ENCODE peak calls at places on chromosomes 6 and 20, in five cellular contexts. M is A549, E is HepG2, L is GM12878, K is K562. D is an unnamed sample.

GRCh38 chr6:41689171-41690008 is 46.0 kb downstream of the TFEB start:
- DNase-seq in M (no peak), E (no peak), L (no peak), K (no peak), D (no peak)

GRCh38 chr20:8127553-8128255 is 4.4 kb upstream of the PLCB1 start:
- DNase-seq in M (no peak), E (no peak), L (peak), K (no peak), D (no peak)

GRCh38 chr6:129031051-129031599 is 148.2 kb downstream of the LAMA2 start:
- DNase-seq in M (no peak), E (no peak), L (no peak), K (no peak), D (no peak)

GRCh38 chr6:90406142-90406794 is 109.6 kb upstream of the BACH2 start:
- DNase-seq in M (peak), E (peak), L (no peak), K (peak), D (no peak)

GRCh38 chr6:85669735-85670194 is 27.1 kb upstream of the SYNCRIP start:
- DNase-seq in M (no peak), E (no peak), L (peak), K (no peak), D (no peak)

GRCh38 chr6:149242883-149243282 is 74.6 kb upstream of the TAB2 start:
- DNase-seq in M (no peak), E (no peak), L (no peak), K (no peak), D (no peak)

GRCh38 chr6:101417899-101418298 is 24.4 kb downstream of the GRIK2 start:
- DNase-seq in M (no peak), E (no peak), L (no peak), K (no peak), D (no peak)

GRCh38 chr6:27839303-27840081 is 72.7 kb downstream of the OR2B2 start:
- DNase-seq in M (peak), E (peak), L (no peak), K (no peak), D (peak)

GRCh38 chr6:159595173-159595572 is 97.9 kb downstream of the SOD2 start:
- DNase-seq in M (peak), E (no peak), L (no peak), K (no peak), D (no peak)

GRCh38 chr6:40569162-40569920 is 17.8 kb downstream of the LRFN2 start:
- DNase-seq in M (no peak), E (no peak), L (no peak), K (no peak), D (no peak)

GRCh38 chr6:129251669-129252376 is 368.9 kb downstream of the LAMA2 start:
- DNase-seq in M (peak), E (peak), L (peak), K (peak), D (peak)

GRCh38 chr6:4055420-4056041 is 23.4 kb downstream of the FAM217A start:
- DNase-seq in M (peak), E (peak), L (no peak), K (peak), D (peak)

GRCh38 chr20:16647875-16648597 is 74.8 kb upstream of the KIF16B start:
- DNase-seq in M (no peak), E (no peak), L (no peak), K (no peak), D (peak)

GRCh38 chr20:17725094-17725835 is 25.5 kb downstream of the BANF2 start:
- DNase-seq in M (no peak), E (peak), L (no peak), K (no peak), D (no peak)

GRCh38 chr6:11534561-11534960 is 3.0 kb upstream of the TMEM170B start:
- DNase-seq in M (no peak), E (peak), L (no peak), K (no peak), D (no peak)

GRCh38 chr6:29628419-29629281 is 4.3 kb downstream of the GABBR1 start:
- DNase-seq in M (peak), E (peak), L (no peak), K (peak), D (peak)

GRCh38 chr20:10622657-10623418 is 51.0 kb downstream of the JAG1 start:
- DNase-seq in M (no peak), E (no peak), L (no peak), K (no peak), D (no peak)

GRCh38 chr6:90072961-90073464 is 178.7 kb downstream of the GJA10 start:
- DNase-seq in M (no peak), E (no peak), L (no peak), K (no peak), D (no peak)

GRCh38 chr6:20632696-20633095 is 98.4 kb downstream of the CDKAL1 start:
- DNase-seq in M (no peak), E (no peak), L (no peak), K (no peak), D (no peak)

GRCh38 chr6:130296854-130297253 is 69.0 kb upstream of the TMEM200A start:
- DNase-seq in M (no peak), E (peak), L (no peak), K (no peak), D (no peak)

GRCh38 chr6:28807682-28808280 is 116.0 kb downstream of the TRIM27 start:
- DNase-seq in M (no peak), E (peak), L (no peak), K (peak), D (peak)

GRCh38 chr6:30841644-30842504 is 42.4 kb upstream of the DDR1 start:
- DNase-seq in M (no peak), E (no peak), L (no peak), K (no peak), D (no peak)

GRCh38 chr6:30964075-30964474 is 19.4 kb upstream of the MUC21 start:
- DNase-seq in M (no peak), E (no peak), L (no peak), K (no peak), D (no peak)

GRCh38 chr6:109762769-109763450 is 71.8 kb downstream of the FIG4 start:
- DNase-seq in M (no peak), E (no peak), L (no peak), K (no peak), D (no peak)

GRCh38 chr6:90387826-90388225 is 91.2 kb upstream of the BACH2 start:
- DNase-seq in M (no peak), E (no peak), L (no peak), K (no peak), D (no peak)

GRCh38 chr6:132907231-132907630 is 92.9 kb downstream of the RPS12 start:
- DNase-seq in M (no peak), E (no peak), L (no peak), K (no peak), D (no peak)

GRCh38 chr6:135624402-135625297 is 127.1 kb upstream of the AHI1 start:
- DNase-seq in M (no peak), E (no peak), L (no peak), K (no peak), D (no peak)

GRCh38 chr6:29965873-29966601 is 23.7 kb downstream of the HLA-A start:
- DNase-seq in M (peak), E (peak), L (peak), K (peak), D (peak)

GRCh38 chr20:46959081-46959692 is 64.5 kb downstream of the EYA2 start:
- DNase-seq in M (peak), E (peak), L (no peak), K (no peak), D (no peak)

GRCh38 chr6:27260836-27261375 is 13.4 kb downstream of the PRSS16 start:
- DNase-seq in M (no peak), E (no peak), L (no peak), K (no peak), D (no peak)

GRCh38 chr6:106158816-106159215 is 72.7 kb downstream of the PRDM1 start:
- DNase-seq in M (no peak), E (no peak), L (no peak), K (no peak), D (no peak)

GRCh38 chr20:52016022-52016421 is 175.6 kb downstream of the ZFP64 start:
- DNase-seq in M (no peak), E (no peak), L (no peak), K (no peak), D (no peak)

GRCh38 chr20:1324598-1325172 is 4.3 kb downstream of the SDCBP2 start:
- DNase-seq in M (peak), E (no peak), L (no peak), K (no peak), D (no peak)

GRCh38 chr20:58642465-58642864 is 8.6 kb upstream of the STX16 start:
- DNase-seq in M (no peak), E (no peak), L (no peak), K (no peak), D (no peak)

GRCh38 chr6:19303381-19303780 is 533.8 kb upstream of the ID4 start:
- DNase-seq in M (no peak), E (no peak), L (no peak), K (no peak), D (no peak)

GRCh38 chr6:150600003-150600301 is 267 bp downstream of the PLEKHG1 start:
- DNase-seq in M (no peak), E (no peak), L (no peak), K (no peak), D (no peak)

GRCh38 chr6:150598401-150598800 is 1.3 kb upstream of the PLEKHG1 start:
- DNase-seq in M (no peak), E (no peak), L (no peak), K (no peak), D (no peak)

GRCh38 chr6:150600302-150601017 is 775 bp downstream of the PLEKHG1 start:
- DNase-seq in M (peak), E (peak), L (no peak), K (peak), D (peak)

GRCh38 chr6:150598858-150599198 is 857 bp upstream of the PLEKHG1 start:
- DNase-seq in M (no peak), E (no peak), L (no peak), K (no peak), D (no peak)

DNA sequence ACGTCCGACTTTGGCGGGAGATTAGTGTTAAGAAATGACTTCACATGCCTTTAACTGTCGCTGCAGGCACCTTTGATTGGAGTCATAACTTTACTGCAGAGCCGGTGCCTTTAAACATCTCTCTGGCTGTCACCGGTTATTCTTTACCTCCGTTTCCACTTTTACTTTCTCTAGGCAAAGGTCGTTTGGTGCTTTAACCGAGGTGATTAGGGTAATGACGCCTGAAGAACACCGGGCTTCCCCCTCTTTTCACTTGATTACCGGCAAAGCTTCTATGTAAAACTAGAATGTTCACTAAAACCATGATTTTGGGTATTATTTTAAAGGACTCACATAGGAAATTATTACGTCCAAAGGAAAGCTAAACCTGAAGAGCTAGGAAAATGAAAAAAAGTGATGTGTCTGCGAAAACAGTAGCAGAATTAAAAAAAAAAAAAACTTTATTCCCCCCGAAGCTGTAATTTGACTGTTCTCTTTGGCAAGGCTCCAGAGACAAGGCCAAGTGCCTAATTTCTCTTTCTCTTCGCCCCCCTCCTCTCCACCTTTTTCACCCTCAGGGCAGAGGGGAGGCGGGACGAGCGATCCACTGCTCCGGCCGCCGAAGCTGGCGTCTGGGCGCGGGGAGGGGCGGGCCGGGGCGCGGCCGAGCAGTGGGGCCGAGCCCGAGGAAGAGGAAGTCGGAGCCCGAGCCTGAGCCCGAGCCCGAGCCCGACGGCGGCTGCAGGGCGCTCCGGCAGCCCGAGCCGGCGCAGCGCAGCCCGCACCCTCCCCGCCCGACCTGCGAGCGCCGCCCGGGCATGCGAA is at the start of gene PLEKHG1:
- DNase-seq in M (peak), E (no peak), L (no peak), K (peak), D (peak)
- TF ChIP-seq USF2 in M (no peak), E (no peak), L (no peak), K (no peak), D (no peak)

GRCh38 chr20:53711333-53712211 is 117.9 kb upstream of the ZNF217 start:
- DNase-seq in M (no peak), E (peak), L (no peak), K (no peak), D (no peak)
- TF ChIP-seq REST in M (no peak), E (no peak), L (no peak), K (no peak), D (no peak)

GRCh38 chr6:81265106-81265505 is 487.4 kb downstream of the TENT5A start:
- DNase-seq in M (no peak), E (peak), L (no peak), K (no peak), D (no peak)
- TF ChIP-seq USF2 in M (no peak), E (no peak), L (no peak), K (no peak), D (no peak)

GRCh38 chr6:138973481-138974140 is 14.4 kb downstream of the REPS1 start:
- DNase-seq in M (no peak), E (no peak), L (no peak), K (no peak), D (no peak)

GRCh38 chr6:138972226-138972665 is 15.8 kb downstream of the REPS1 start:
- DNase-seq in M (no peak), E (no peak), L (no peak), K (no peak), D (peak)

GRCh38 chr6:138970159-138970558 is 17.9 kb downstream of the REPS1 start:
- DNase-seq in M (no peak), E (no peak), L (no peak), K (no peak), D (no peak)

GRCh38 chr6:138971601-138972000 is 16.5 kb downstream of the REPS1 start:
- DNase-seq in M (no peak), E (no peak), L (no peak), K (no peak), D (no peak)

GRCh38 chr6:138970856-138971425 is 17.1 kb downstream of the REPS1 start:
- DNase-seq in M (no peak), E (no peak), L (no peak), K (no peak), D (no peak)
- TF ChIP-seq REST in M (no peak), E (no peak), L (no peak), K (no peak), D (no peak)

GRCh38 chr6:44176130-44176934 is 17.7 kb downstream of the CAPN11 start:
- DNase-seq in M (no peak), E (no peak), L (no peak), K (no peak), D (peak)
- TF ChIP-seq USF2 in M (no peak), E (no peak), L (no peak), K (no peak), D (no peak)

GRCh38 chr6:17156112-17156921 is 54.5 kb downstream of the STMND1 start:
- DNase-seq in M (peak), E (peak), L (peak), K (peak), D (peak)
- TF ChIP-seq REST in M (no peak), E (no peak), L (no peak), K (no peak), D (no peak)

GRCh38 chr6:107879912-107880311 is 55.8 kb upstream of the SCML4 start:
- DNase-seq in M (no peak), E (no peak), L (no peak), K (no peak), D (no peak)
- TF ChIP-seq USF2 in M (no peak), E (no peak), L (no peak), K (no peak), D (no peak)

GRCh38 chr20:2387180-2387577 is 6.5 kb downstream of the TGM6 start:
- DNase-seq in M (peak), E (peak), L (peak), K (peak), D (peak)
- TF ChIP-seq REST in M (no peak), E (no peak), L (no peak), K (no peak), D (no peak)

DNA sequence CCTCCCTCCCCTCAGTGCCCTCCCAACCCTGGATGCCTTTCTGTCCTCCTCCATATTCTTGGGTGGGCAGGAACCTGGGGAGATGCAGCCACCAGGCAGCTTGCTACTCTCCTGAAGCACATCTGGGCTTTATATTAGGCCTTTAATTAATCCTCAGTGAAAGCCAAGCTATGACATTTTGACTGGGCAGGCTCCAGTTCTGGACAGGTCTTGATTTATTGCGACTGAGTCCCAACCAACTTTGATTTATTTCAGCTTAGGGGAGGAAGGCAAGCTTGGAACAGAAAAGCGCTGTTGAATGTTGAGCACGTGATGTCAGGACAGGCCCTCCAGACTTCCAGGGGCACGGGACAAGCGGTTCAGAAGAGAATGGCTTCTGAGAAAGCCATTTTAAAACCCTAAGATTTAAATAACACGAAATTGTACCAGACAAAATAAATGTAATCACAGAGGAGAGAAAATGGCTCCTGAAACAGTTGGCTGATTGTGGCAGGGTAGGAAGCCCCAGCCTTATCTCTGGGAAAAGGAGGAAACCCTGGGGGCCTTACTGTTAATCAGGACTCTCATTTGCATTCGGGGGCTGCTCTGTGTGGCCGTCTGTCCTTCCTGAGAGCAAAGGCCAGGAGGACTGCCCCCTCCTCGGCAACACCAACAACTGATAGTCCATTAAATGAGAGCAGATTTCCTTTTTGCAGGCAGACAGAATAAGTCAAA is 294.2 kb downstream of the FOXC1 start:
- DNase-seq in M (no peak), E (no peak), L (no peak), K (no peak), D (peak)
- TF ChIP-seq USF2 in M (no peak), E (no peak), L (no peak), K (peak), D (no peak)

D was measured in SK-N-SH.